ENCODE peak calls at places on chromosomes 3 and 15, in six cellular contexts. D is foreskin fibroblast; Q is stimulated activated CD4-positive, alpha-beta T cell treated with anti-CD3 and anti-CD28 coated beads, Interleukin-2, amount 100 ng/mL, for 24 hours; B is DMS153; X is H9; T is mesenteric fat pad. P is an unnamed sample.

GRCh38 chr3:102492300-102492699 is 57.5 kb downstream of the ZPLD1 start:
- DNase-seq in B (no peak), X (no peak), T (no peak), D (no peak), Q (no peak), P (no peak)

GRCh38 chr15:56759450-56759845 is 26.1 kb upstream of the ZNF280D start:
- DNase-seq in B (no peak), Q (no peak), D (peak; percentile 91), X (no peak), T (no peak), P (no peak)

GRCh38 chr3:131535131-131535530 is 32.4 kb upstream of the MRPL3 start:
- DNase-seq in X (no peak), Q (no peak), T (no peak), B (no peak), D (peak; percentile 57), P (no peak)

GRCh38 chr15:42832577-42832976 is 88.0 kb downstream of the TTBK2 start:
- DNase-seq in B (no peak), D (peak; percentile 83), T (no peak), X (no peak), Q (no peak), P (no peak)

GRCh38 chr3:182710557-182711157 is 82.6 kb upstream of the ATP11B start:
- DNase-seq in X (no peak), T (no peak), D (no peak), B (no peak), Q (no peak), P (no peak)

GRCh38 chr3:116005404-116005803 is 382.1 kb downstream of the GAP43 start:
- DNase-seq in Q (no peak), T (no peak), D (peak; percentile 95), B (peak; percentile 71), X (no peak), P (peak; percentile 73)

GRCh38 chr3:138389841-138390581 is 41.6 kb downstream of the MRAS start:
- DNase-seq in T (peak; percentile 76), B (no peak), Q (no peak), D (peak; percentile 64), X (no peak), P (no peak)

GRCh38 chr3:157871838-157872497 is 234.3 kb downstream of the SHOX2 start:
- DNase-seq in D (no peak), B (no peak), T (no peak), X (no peak), Q (no peak), P (no peak)

GRCh38 chr3:46102059-46102779 is 74.9 kb upstream of the XCR1 start:
- DNase-seq in Q (no peak), B (no peak), D (no peak), T (no peak), X (no peak), P (no peak)

GRCh38 chr3:24829011-24829581 is 334.4 kb upstream of the THRB start:
- DNase-seq in D (no peak), T (no peak), B (no peak), X (peak; percentile 66), Q (no peak), P (peak; percentile 87)

GRCh38 chr3:177802151-177802900 is 605.0 kb upstream of the TBL1XR1 start:
- DNase-seq in T (no peak), D (peak; percentile 32), X (no peak), B (peak; percentile 67), Q (no peak), P (no peak)

GRCh38 chr15:90200534-90201139 is 493 bp upstream of the SEMA4B start:
- DNase-seq in X (no peak), B (no peak), T (no peak), Q (no peak), D (no peak), P (no peak)

GRCh38 chr15:76196949-76197315 is 114.3 kb downstream of the ETFA start:
- DNase-seq in D (no peak), X (no peak), B (no peak), T (no peak), Q (no peak), P (no peak)

GRCh38 chr3:122497425-122497824 is 17.3 kb downstream of the KPNA1 start:
- DNase-seq in Q (peak; percentile 44), X (no peak), T (no peak), D (peak; percentile 89), B (no peak), P (no peak)

GRCh38 chr3:134709563-134710312 is 58.9 kb upstream of the KY start:
- DNase-seq in Q (no peak), D (no peak), T (no peak), X (no peak), B (no peak), P (no peak)

GRCh38 chr3:9028134-9028533 is 64.9 kb upstream of the RAD18 start:
- DNase-seq in B (no peak), Q (no peak), X (no peak), T (peak; percentile 91), D (peak; percentile 27), P (no peak)

GRCh38 chr3:113776564-113776963 is 29.7 kb downstream of the ATP6V1A start:
- DNase-seq in T (no peak), X (no peak), B (no peak), Q (no peak), D (no peak), P (no peak)

GRCh38 chr3:78737988-78738387 is 1029.8 kb downstream of the ROBO1 start:
- DNase-seq in X (no peak), T (no peak), B (no peak), Q (no peak), D (no peak), P (no peak)

GRCh38 chr3:105957722-105958121 is 88.9 kb upstream of the CBLB start:
- DNase-seq in X (no peak), B (no peak), T (no peak), Q (no peak), D (peak; percentile 43), P (no peak)

GRCh38 chr15:78140296-78140695 is 8.9 kb upstream of the IDH3A start:
- DNase-seq in X (no peak), Q (no peak), B (no peak), D (no peak), T (no peak), P (no peak)

GRCh38 chr15:78034495-78035191 is 42.9 kb downstream of the TBC1D2B start:
- DNase-seq in T (no peak), D (no peak), Q (peak; percentile 81), B (no peak), X (no peak), P (no peak)

GRCh38 chr15:65211157-65211982 is at the start of gene CILP:
- DNase-seq in B (no peak), X (no peak), Q (no peak), D (peak; percentile 36), T (no peak), P (no peak)

GRCh38 chr15:49421991-49422390 is 1.1 kb upstream of the FGF7 start:
- DNase-seq in Q (peak; percentile 21), B (peak; percentile 9), X (peak; percentile 31), D (peak; percentile 32), T (no peak), P (peak; percentile 72)

GRCh38 chr3:32280262-32280910 is 41.9 kb downstream of the CMTM8 start:
- DNase-seq in B (no peak), D (no peak), T (no peak), X (no peak), Q (no peak), P (no peak)

GRCh38 chr15:62658498-62658897 is 384.0 kb upstream of the TPM1 start:
- DNase-seq in D (no peak), X (no peak), B (no peak), T (no peak), Q (no peak), P (no peak)

GRCh38 chr3:177279118-177279815 is 82.0 kb upstream of the TBL1XR1 start:
- DNase-seq in B (peak; percentile 92), Q (no peak), X (no peak), T (no peak), D (no peak), P (peak; percentile 71)

GRCh38 chr3:39189648-39190269 is 2.6 kb downstream of the XIRP1 start:
- DNase-seq in T (no peak), X (peak; percentile 84), B (no peak), D (peak; percentile 41), Q (peak; percentile 59), P (peak; percentile 91)

GRCh38 chr15:81174125-81174524 is 22.6 kb upstream of the IL16 start:
- DNase-seq in T (no peak), X (no peak), B (no peak), Q (no peak), D (no peak), P (no peak)

GRCh38 chr15:100019601-100020000 is 286.4 kb upstream of the LYSMD4 start:
- DNase-seq in B (no peak), T (no peak), X (no peak), D (no peak), Q (no peak), P (peak; percentile 44)

GRCh38 chr3:104763007-104763406 is 603.7 kb upstream of the ALCAM start:
- DNase-seq in B (no peak), Q (no peak), T (no peak), D (no peak), X (no peak), P (no peak)

GRCh38 chr15:42034628-42035177 is 13.9 kb upstream of the PLA2G4E start:
- DNase-seq in T (no peak), B (no peak), X (no peak), Q (no peak), D (no peak), P (no peak)

GRCh38 chr3:71517206-71517855 is 66.2 kb downstream of the FOXP1 start:
- DNase-seq in T (no peak), X (no peak), Q (no peak), B (no peak), D (no peak), P (no peak)

GRCh38 chr3:50627407-50628051 is 10.6 kb downstream of the MAPKAPK3 start:
- DNase-seq in X (peak; percentile 75), B (no peak), Q (no peak), D (peak; percentile 93), T (no peak), P (peak; percentile 91)

GRCh38 chr15:47885921-47886320 is 168.6 kb downstream of the SEMA6D start:
- DNase-seq in Q (no peak), T (no peak), B (no peak), X (no peak), D (no peak), P (no peak)

GRCh38 chr3:113649169-113649833 is 47.1 kb downstream of the USF3 start:
- DNase-seq in B (no peak), Q (no peak), D (no peak), X (no peak), T (no peak), P (no peak)